ENCODE peak calls at places on chromosomes 4 and X, in ten cellular contexts. J is small intestine, U is cardiac muscle cell, S is heart left ventricle, A is GM23338, Q is RWPE1, O is upper lobe of right lung, Y is astrocyte, H is epithelial cell of prostate, B is dorsolateral prefrontal cortex. X is an unnamed sample.

GRCh38 chrX:55149242-55149641 is 60.4 kb downstream of the PAGE2 start:
- DNase-seq in Y (no peak), J (peak; percentile 29), A (no peak), S (no peak), U (no peak), O (no peak), H (no peak), Q (no peak), B (no peak), X (no peak)

GRCh38 chrX:110723844-110724243 is 71.8 kb downstream of the CHRDL1 start:
- DNase-seq in U (no peak), S (no peak), A (no peak), Q (no peak), H (no peak), J (no peak), Y (no peak), O (no peak), B (no peak), X (no peak)

GRCh38 chrX:135490979-135491514 is 29.4 kb upstream of the INTS6L start:
- DNase-seq in A (no peak), Y (no peak), O (no peak), J (no peak), B (no peak), S (no peak), Q (no peak), U (no peak), H (no peak), X (no peak)

GRCh38 chr4:25103423-25103822 is 56.8 kb downstream of the SEPSECS start:
- DNase-seq in A (no peak), O (no peak), Y (no peak), U (no peak), Q (no peak), H (no peak), B (no peak), S (no peak), J (no peak), X (no peak)

GRCh38 chr4:91454111-91454510 is 849.7 kb upstream of the GRID2 start:
- DNase-seq in B (no peak), U (no peak), S (no peak), H (no peak), O (no peak), A (peak; percentile 44), J (no peak), Q (no peak), Y (no peak), X (no peak)

GRCh38 chr4:89915151-89915550 is 20.5 kb downstream of the MMRN1 start:
- DNase-seq in H (no peak), Q (no peak), J (no peak), S (no peak), B (no peak), Y (no peak), A (no peak), O (no peak), U (no peak), X (no peak)

GRCh38 chrX:132216283-132216682 is 3.0 kb downstream of the RAP2C start:
- DNase-seq in B (no peak), Y (no peak), O (peak; percentile 53), U (no peak), Q (no peak), S (no peak), J (no peak), H (no peak), A (no peak), X (no peak)

GRCh38 chrX:23745786-23746185 is 2.7 kb upstream of the ACOT9 start:
- DNase-seq in Q (no peak), Y (no peak), O (no peak), H (no peak), S (no peak), U (no peak), A (no peak), B (no peak), J (no peak), X (no peak)

GRCh38 chrX:40266490-40267333 is 169.0 kb upstream of the BCOR start:
- DNase-seq in H (no peak), A (peak; percentile 82), Q (peak; percentile 66), J (peak; percentile 54), Y (peak; percentile 36), B (peak; percentile 53), S (peak; percentile 70), U (peak; percentile 86), O (peak; percentile 86), X (peak; percentile 37)

GRCh38 chrX:40262641-40263560 is 165.1 kb upstream of the BCOR start:
- DNase-seq in A (no peak), O (no peak), U (peak; percentile 24), Y (peak; percentile 51), H (no peak), Q (peak; percentile 23), B (no peak), S (no peak), J (no peak), X (no peak)

GRCh38 chrX:40260123-40260751 is 162.5 kb upstream of the BCOR start:
- DNase-seq in Q (no peak), B (no peak), J (no peak), O (peak; percentile 83), Y (no peak), H (no peak), U (peak; percentile 37), S (no peak), A (no peak), X (no peak)

GRCh38 chrX:40258909-40259308 is 161.2 kb upstream of the BCOR start:
- DNase-seq in O (no peak), J (no peak), A (no peak), S (no peak), H (no peak), Q (no peak), U (no peak), Y (no peak), B (no peak), X (no peak)

GRCh38 chrX:40261955-40262596 is 164.3 kb upstream of the BCOR start:
- DNase-seq in O (peak; percentile 75), S (no peak), Y (no peak), B (no peak), U (peak; percentile 32), A (no peak), Q (no peak), H (no peak), J (no peak), X (no peak)
- H3K27ac ChIP-seq in O (peak overlapping the region; percentile 60), S (no peak overlapping the region), Y (peak overlapping the region; percentile 47), B (no peak overlapping the region), U (peak overlapping the region; percentile 81), A (no peak overlapping the region), Q (no peak overlapping the region), H (peak overlapping the region; percentile 42), J (no peak overlapping the region), X (no peak overlapping the region)

GRCh38 chrX:108396986-108397385 is 41.2 kb downstream of the COL4A6 start:
- DNase-seq in O (no peak), A (no peak), Y (no peak), J (no peak), U (no peak), Q (no peak), H (no peak), S (no peak), B (no peak), X (no peak)

GRCh38 chrX:108397627-108398392 is 40.4 kb downstream of the COL4A6 start:
- DNase-seq in Q (peak; percentile 34), S (no peak), O (no peak), A (no peak), Y (peak; percentile 25), H (no peak), J (no peak), B (no peak), U (no peak), X (no peak)

GRCh38 chrX:108399427-108400165 is 38.6 kb downstream of the COL4A6 start:
- DNase-seq in A (no peak), B (no peak), Q (peak; percentile 16), Y (peak; percentile 10), H (no peak), O (no peak), S (no peak), U (no peak), J (no peak), X (no peak)

DNA sequence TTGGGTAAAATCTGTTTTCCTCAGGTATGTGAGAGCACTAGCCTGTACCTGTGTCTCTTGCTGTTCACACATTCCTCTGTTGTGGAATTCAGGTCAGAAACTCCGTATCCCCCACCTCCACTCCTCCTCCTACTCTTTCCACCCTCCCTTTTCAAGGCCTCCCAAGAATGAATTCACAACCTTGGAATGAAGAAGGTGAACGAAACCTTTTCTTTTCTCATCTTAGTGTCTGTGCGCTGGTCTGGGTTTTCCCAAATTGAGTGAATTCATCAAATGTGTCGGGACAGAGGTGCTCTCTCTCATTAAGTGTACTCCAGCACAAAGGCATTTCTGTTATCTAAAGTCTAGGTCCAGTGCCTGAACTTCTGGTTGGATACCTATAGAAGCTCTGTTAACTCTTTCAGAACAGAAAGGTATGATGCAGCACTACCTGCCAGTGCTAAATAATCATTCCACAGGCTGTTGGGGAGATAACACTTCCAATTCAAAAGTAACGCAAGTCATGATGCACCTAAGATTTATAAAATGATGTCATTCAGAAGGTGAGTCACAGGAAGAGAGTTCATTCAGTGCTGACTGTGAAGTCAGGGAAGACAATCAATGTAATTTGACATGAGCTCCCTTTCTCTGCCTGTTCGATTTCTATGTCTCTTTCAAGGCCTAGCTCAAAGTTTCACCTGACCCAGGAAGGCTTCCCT is 41.9 kb downstream of the COL4A6 start:
- DNase-seq in J (no peak), A (peak; percentile 58), Y (peak; percentile 46), B (no peak), Q (peak; percentile 38), H (no peak), O (no peak), S (no peak), U (peak; percentile 11), X (no peak)
- H3K27ac ChIP-seq in J (no peak overlapping the region), A (peak overlapping the region; percentile 48), Y (no peak overlapping the region), B (no peak overlapping the region), Q (no peak overlapping the region), H (peak overlapping the region; percentile 95), O (no peak overlapping the region), S (no peak overlapping the region), U (peak overlapping the region; percentile 21), X (no peak overlapping the region)

DNA sequence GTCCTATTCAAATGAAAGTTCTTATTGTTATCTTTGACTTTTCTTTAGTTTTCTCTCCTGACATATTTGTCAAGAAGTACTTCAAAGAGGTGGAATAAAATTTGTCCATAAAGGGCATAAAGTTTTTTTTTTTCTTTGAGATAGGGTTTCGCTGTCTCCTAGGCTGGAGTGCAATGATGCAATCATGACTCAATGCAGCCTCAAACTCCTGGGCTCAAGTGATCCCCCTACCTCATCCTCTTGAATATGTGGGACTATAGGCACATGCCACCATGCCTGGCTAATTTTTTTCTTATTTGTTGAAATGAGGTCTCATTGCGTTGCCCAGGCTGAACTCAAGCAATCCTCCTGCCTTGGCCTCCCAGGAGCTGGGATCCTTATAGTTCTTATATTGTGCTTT is 11.4 kb downstream of the POLR2B start:
- DNase-seq in J (no peak), Q (no peak), Y (peak; percentile 62), A (no peak), S (no peak), B (no peak), U (no peak), H (no peak), O (no peak), X (no peak)
- H3K27ac ChIP-seq in J (no peak overlapping the region), Q (no peak overlapping the region), Y (peak overlapping the region; percentile 15), A (no peak overlapping the region), S (no peak overlapping the region), B (no peak overlapping the region), U (no peak overlapping the region), H (peak overlapping the region; percentile 6), O (no peak overlapping the region), X (no peak overlapping the region)

DNA sequence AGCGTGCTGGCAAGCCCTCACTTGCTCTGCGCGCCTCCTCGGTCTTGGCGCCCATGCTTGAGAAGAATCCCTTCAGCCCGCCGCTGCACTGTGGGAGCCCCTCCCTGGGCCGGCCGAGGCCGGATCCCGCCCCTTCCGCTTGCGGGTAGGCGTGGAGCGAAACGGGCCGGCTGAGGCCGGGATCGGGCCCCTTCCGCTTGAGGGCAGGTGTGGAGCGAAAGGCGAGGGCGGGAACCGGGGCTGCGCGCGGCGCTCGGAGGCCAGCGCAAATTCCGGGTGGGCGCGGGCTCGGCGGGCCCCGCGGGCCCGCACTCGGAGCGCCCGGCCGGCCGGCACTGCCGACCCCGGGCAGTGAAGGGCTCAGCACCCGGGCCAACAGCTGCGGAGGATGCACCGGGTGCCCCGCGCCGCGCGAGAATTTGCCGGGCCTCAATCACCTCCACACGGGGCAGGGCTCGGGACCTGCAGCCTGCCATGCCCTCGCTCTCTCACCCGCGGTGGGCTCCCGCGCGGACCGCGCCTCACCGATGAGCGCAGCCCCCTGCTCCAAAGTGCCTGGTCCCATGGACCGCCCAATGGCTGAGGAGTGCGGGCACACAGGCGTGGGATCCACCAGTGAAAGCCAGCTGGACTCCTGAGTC is 58.1 kb upstream of the GBA3 start:
- DNase-seq in Q (no peak), J (no peak), U (no peak), A (no peak), S (no peak), Y (no peak), H (no peak), O (no peak), B (no peak), X (no peak)
- H3K27ac ChIP-seq in Q (no peak overlapping the region), J (no peak overlapping the region), U (no peak overlapping the region), A (no peak overlapping the region), S (no peak overlapping the region), Y (no peak overlapping the region), H (no peak overlapping the region), O (no peak overlapping the region), B (no peak overlapping the region), X (no peak overlapping the region)